ENCODE peak calls at places on chromosomes 2 and 18, in ten cellular contexts. Q is activated T-cell treated with anti-CD3 and anti-CD28 coated beads, Interleukin-2, amount 50 U/mL, for 72 hours; G is stimulated activated CD4-positive, alpha-beta T cell treated with anti-CD3 and anti-CD28 coated beads, Interleukin-4, amount 100 ng/mL, for 4 hours; K is progenitor cell of endocrine pancreas; D is M059J; Z is thyroid gland; S is RPMI7951; P is nephron progenitor cell; R is KG1; W is K562. N is an unnamed sample.

GRCh38 chr2:16318474-16319195 is 347.0 kb downstream of the CYRIA start:
- DNase-seq in Q (no peak), G (no peak), K (no peak), D (no peak), Z (no peak), S (no peak), P (no peak), R (peak), W (no peak), N (no peak)

GRCh38 chr2:43078781-43079755 is 147.3 kb downstream of the ZFP36L2 start:
- DNase-seq in Q (no peak), G (no peak), K (no peak), D (no peak), Z (no peak), S (peak), P (no peak), R (no peak), W (no peak), N (no peak)

GRCh38 chr2:69499966-69500365 is 62.7 kb upstream of the NFU1 start:
- DNase-seq in Q (no peak), G (no peak), K (no peak), D (no peak), Z (no peak), S (no peak), P (no peak), R (no peak), W (no peak), N (no peak)

GRCh38 chr2:239791727-239792648 is 233.2 kb downstream of the NDUFA10 start:
- DNase-seq in Q (no peak), G (no peak), K (no peak), D (no peak), Z (no peak), S (no peak), P (no peak), R (no peak), W (no peak), N (no peak)

GRCh38 chr2:23231865-23232264 is 153.1 kb upstream of the KLHL29 start:
- DNase-seq in Q (no peak), G (no peak), K (no peak), D (no peak), Z (no peak), S (no peak), P (no peak), R (no peak), W (no peak), N (no peak)

GRCh38 chr18:58867281-58867961 is 2.7 kb downstream of the ZNF532 start:
- DNase-seq in Q (no peak), G (no peak), K (no peak), D (no peak), Z (peak), S (no peak), P (peak), R (no peak), W (no peak), N (peak)

GRCh38 chr2:95269036-95269680 is 5.1 kb upstream of the PROM2 start:
- DNase-seq in Q (no peak), G (no peak), K (no peak), D (no peak), Z (no peak), S (no peak), P (no peak), R (no peak), W (no peak), N (no peak)

GRCh38 chr2:172361360-172361759 is 66.0 kb upstream of the ITGA6 start:
- DNase-seq in Q (no peak), G (no peak), K (no peak), D (no peak), Z (no peak), S (no peak), P (no peak), R (no peak), W (no peak), N (no peak)

GRCh38 chr2:45871025-45871424 is 219.6 kb downstream of the PRKCE start:
- DNase-seq in Q (no peak), G (no peak), K (no peak), D (no peak), Z (no peak), S (no peak), P (no peak), R (no peak), W (no peak), N (no peak)

GRCh38 chr2:34570266-34570872 is 971.3 kb upstream of the FAM98A start:
- DNase-seq in Q (no peak), G (no peak), K (no peak), D (peak), Z (no peak), S (no peak), P (peak), R (peak), W (no peak), N (peak)

GRCh38 chr2:134454931-134455330 is 201.1 kb downstream of the MGAT5 start:
- DNase-seq in Q (no peak), G (no peak), K (no peak), D (no peak), Z (peak), S (peak), P (no peak), R (no peak), W (no peak), N (no peak)

GRCh38 chr18:58310517-58310916 is 266.5 kb downstream of the NEDD4L start:
- DNase-seq in Q (peak), G (peak), K (no peak), D (no peak), Z (peak), S (no peak), P (no peak), R (no peak), W (no peak), N (peak)

GRCh38 chr2:23658466-23658942 is 268.4 kb downstream of the ATAD2B start:
- DNase-seq in Q (peak), G (no peak), K (no peak), D (no peak), Z (no peak), S (no peak), P (peak), R (no peak), W (no peak), N (no peak)

GRCh38 chr2:164558450-164558849 is 62.8 kb downstream of the GRB14 start:
- DNase-seq in Q (no peak), G (no peak), K (no peak), D (no peak), Z (no peak), S (no peak), P (no peak), R (no peak), W (no peak), N (no peak)

GRCh38 chr2:36569267-36569860 is 28.6 kb downstream of the FEZ2 start:
- DNase-seq in Q (no peak), G (no peak), K (no peak), D (peak), Z (no peak), S (no peak), P (no peak), R (no peak), W (no peak), N (no peak)

GRCh38 chr18:70659026-70659726 is 370.3 kb downstream of the SOCS6 start:
- DNase-seq in Q (peak), G (no peak), K (no peak), D (no peak), Z (no peak), S (no peak), P (no peak), R (no peak), W (no peak), N (no peak)

GRCh38 chr18:10526211-10526949 is 553 bp downstream of the NAPG start:
- DNase-seq in Q (peak), G (peak), K (peak), D (peak), Z (peak), S (peak), P (peak), R (peak), W (peak), N (peak)

GRCh38 chr2:8515390-8515761 is 166.5 kb upstream of the ID2 start:
- DNase-seq in Q (peak), G (peak), K (no peak), D (no peak), Z (peak), S (peak), P (no peak), R (peak), W (no peak), N (no peak)